ENCODE peak calls at places on chromosomes 5 and 9, in four cellular contexts. V is WTC11; A is kidney; K is activated T-cell treated with anti-CD3 and anti-CD28 coated beads, Interleukin-2, amount 50 U/mL, for 4 hours. Y is an unnamed sample.

GRCh38 chr5:57841671-57842375 is 359.2 kb upstream of the ACTBL2 start:
- DNase-seq in V (peak), K (no peak), A (no peak), Y (no peak)

GRCh38 chr5:101306391-101307137 is 403.5 kb upstream of the ST8SIA4 start:
- DNase-seq in A (no peak), V (no peak), K (no peak), Y (no peak)

GRCh38 chr5:57468481-57469165 is 14.0 kb downstream of the ACTBL2 start:
- DNase-seq in A (no peak), K (no peak), V (no peak), Y (no peak)

GRCh38 chr5:7795311-7795710 is 55.6 kb downstream of the CFAP90 start:
- DNase-seq in K (no peak), A (no peak), V (no peak), Y (no peak)

GRCh38 chr9:129860653-129861446 is 25.6 kb downstream of the USP20 start:
- DNase-seq in K (no peak), V (no peak), A (peak), Y (peak)

GRCh38 chr5:82351754-82352145 is 73.6 kb upstream of the RPS23 start:
- DNase-seq in V (no peak), K (no peak), A (no peak), Y (no peak)

GRCh38 chr5:145925803-145926202 is 10.6 kb upstream of the SH3RF2 start:
- DNase-seq in K (no peak), A (no peak), V (no peak), Y (no peak)

GRCh38 chr9:72154468-72155281 is 5.4 kb downstream of the GDA start:
- DNase-seq in A (no peak), V (no peak), K (no peak), Y (no peak)

GRCh38 chr9:96209407-96210031 is 92.5 kb downstream of the HSD17B3 start:
- DNase-seq in K (no peak), V (no peak), A (no peak), Y (no peak)

GRCh38 chr5:127564002-127564769 is 46.7 kb downstream of the PRRC1 start:
- DNase-seq in K (peak), A (no peak), V (peak), Y (no peak)

GRCh38 chr5:96567188-96567587 is 95.0 kb upstream of the CAST start:
- DNase-seq in K (no peak), A (no peak), V (no peak), Y (no peak)

GRCh38 chr5:167853421-167853820 is 438.0 kb upstream of the WWC1 start:
- DNase-seq in V (no peak), K (no peak), A (no peak), Y (no peak)

GRCh38 chr5:36417221-36417620 is 115.5 kb upstream of the RANBP3L start:
- DNase-seq in K (no peak), V (no peak), A (no peak), Y (no peak)

GRCh38 chr9:38067892-38068615 is 973 bp downstream of the SHB start:
- DNase-seq in V (peak), K (no peak), A (peak), Y (no peak)

GRCh38 chr9:16689352-16689938 is 181.0 kb downstream of the BNC2 start:
- DNase-seq in K (no peak), V (no peak), A (no peak), Y (no peak)

GRCh38 chr5:140345919-140346347 is 470 bp downstream of the HBEGF start:
- DNase-seq in A (peak), V (peak), K (no peak), Y (peak)

GRCh38 chr5:180140627-180141006 is 68.4 kb downstream of the RASGEF1C start:
- DNase-seq in A (no peak), V (no peak), K (no peak), Y (no peak)

GRCh38 chr5:51678335-51678734 is 295.1 kb downstream of the ISL1 start:
- DNase-seq in K (no peak), A (no peak), V (no peak), Y (no peak)

GRCh38 chr5:137145726-137146125 is 353.4 kb downstream of the SPOCK1 start:
- DNase-seq in K (no peak), A (no peak), V (no peak), Y (no peak)

GRCh38 chr5:111389390-111390082 is 122.8 kb downstream of the STARD4 start:
- DNase-seq in A (no peak), V (no peak), K (no peak), Y (no peak)

Y was measured in chondrocyte.